ENCODE peak calls at places on chromosomes 2 and 18, in six cellular contexts. V is CD8-positive, alpha-beta T cell; R is RWPE1; B is CD4-positive, alpha-beta T cell; J is GM04503; F is putamen. Y is an unnamed sample.

GRCh38 chr2:158323381-158323780 is 133.2 kb downstream of the CCDC148 start:
- DNase-seq in B (no peak), J (no peak), R (no peak), V (no peak), F (no peak), Y (no peak)

GRCh38 chr2:3608373-3609278 is 13.7 kb downstream of the COLEC11 start:
- DNase-seq in V (no peak), F (no peak), J (no peak), R (no peak), B (no peak), Y (no peak)

GRCh38 chr18:3074094-3074493 is 61.1 kb upstream of the LPIN2 start:
- DNase-seq in J (no peak), R (no peak), B (no peak), V (no peak), F (no peak), Y (no peak)

GRCh38 chr18:57803119-57803969 is at the start of gene ATP8B1:
- DNase-seq in V (no peak), F (no peak), J (no peak), B (no peak), R (peak), Y (no peak)

GRCh38 chr2:118223487-118224136 is 135.3 kb downstream of the INSIG2 start:
- DNase-seq in F (no peak), R (no peak), B (no peak), V (no peak), J (no peak), Y (no peak)

GRCh38 chr2:63060079-63060482 is 9.5 kb downstream of the OTX1 start:
- DNase-seq in F (no peak), R (no peak), B (no peak), J (no peak), V (no peak), Y (no peak)

GRCh38 chr2:152456262-152456661 is 121.3 kb downstream of the FMNL2 start:
- DNase-seq in V (no peak), J (no peak), F (no peak), R (peak), B (no peak), Y (peak)

GRCh38 chr2:127909019-127909418 is 23.3 kb upstream of the AMMECR1L start:
- DNase-seq in J (no peak), B (no peak), F (no peak), V (no peak), R (no peak), Y (no peak)

GRCh38 chr2:25473758-25474335 is 132.1 kb upstream of the DNMT3A start:
- DNase-seq in B (no peak), R (no peak), J (no peak), V (no peak), F (no peak), Y (no peak)

GRCh38 chr2:17303496-17303895 is 214.7 kb downstream of the RAD51AP2 start:
- DNase-seq in J (no peak), F (no peak), R (no peak), V (no peak), B (no peak), Y (no peak)

GRCh38 chr18:68542818-68543217 is 172.1 kb downstream of the TMX3 start:
- DNase-seq in V (no peak), R (no peak), B (no peak), F (no peak), J (no peak), Y (no peak)

GRCh38 chr2:199470672-199471442 is 13.1 kb upstream of the SATB2 start:
- DNase-seq in F (no peak), B (no peak), J (no peak), V (no peak), R (no peak), Y (no peak)

GRCh38 chr2:18253686-18254197 is 306.7 kb downstream of the RDH14 start:
- DNase-seq in V (no peak), J (no peak), R (no peak), B (no peak), F (no peak), Y (no peak)

GRCh38 chr18:13502585-13502984 is 223.8 kb downstream of the FAM210A start:
- DNase-seq in R (no peak), J (no peak), V (no peak), B (no peak), F (no peak), Y (no peak)

GRCh38 chr2:55169915-55170314 is 62.2 kb downstream of the CLHC1 start:
- DNase-seq in F (no peak), V (no peak), B (no peak), J (no peak), R (no peak), Y (no peak)

GRCh38 chr2:215843579-215843978 is 169.8 kb downstream of the MREG start:
- DNase-seq in F (no peak), R (peak), V (no peak), J (peak), B (no peak), Y (peak)

GRCh38 chr18:22977847-22978701 is 44.9 kb downstream of the RBBP8 start:
- DNase-seq in F (peak), R (peak), V (no peak), J (peak), B (no peak), Y (peak)

GRCh38 chr2:143161982-143162837 is 33.0 kb downstream of the ARHGAP15 start:
- DNase-seq in R (peak), B (peak), J (no peak), F (peak), V (peak), Y (no peak)

GRCh38 chr2:203744091-203744490 is 37.7 kb downstream of the CD28 start:
- DNase-seq in V (no peak), F (no peak), R (no peak), J (no peak), B (no peak), Y (no peak)

Y was measured in keratinocyte.